ENCODE peak calls at places on chromosomes 5 and 9, in four cellular contexts. One of them, this sample, is unnamed.

GRCh38 chr5:24633705-24634325 is 11.0 kb downstream of the CDH10 start:
- DNase-seq in H1: no peak
- DNase-seq in K562: peak; percentile 26
- DNase-seq in HepG2: peak; percentile 34
- DNase-seq in this sample: no peak

GRCh38 chr5:141906517-141906916 is 17.2 kb upstream of the DELE1 start:
- DNase-seq in HepG2: no peak
- DNase-seq in H1: no peak
- DNase-seq in K562: no peak
- DNase-seq in this sample: no peak

GRCh38 chr5:41908374-41909079 is 4.4 kb downstream of the RIMOC1 start:
- DNase-seq in H1: no peak
- DNase-seq in K562: no peak
- DNase-seq in HepG2: no peak
- DNase-seq in this sample: no peak

GRCh38 chr5:102531506-102531905 is 32.7 kb upstream of the SLCO6A1 start:
- DNase-seq in H1: no peak
- DNase-seq in HepG2: peak; percentile 7
- DNase-seq in K562: no peak
- DNase-seq in this sample: no peak

GRCh38 chr5:63049935-63050334 is 471.3 kb downstream of the LRRC70 start:
- DNase-seq in HepG2: no peak
- DNase-seq in K562: no peak
- DNase-seq in H1: no peak
- DNase-seq in this sample: no peak

GRCh38 chr5:124661317-124662141 is 84.9 kb downstream of the ZNF608 start:
- DNase-seq in HepG2: peak; percentile 99
- DNase-seq in H1: no peak
- DNase-seq in K562: no peak
- DNase-seq in this sample: no peak

GRCh38 chr9:107751522-107752235 is 262.1 kb upstream of the KLF4 start:
- DNase-seq in K562: no peak
- DNase-seq in H1: no peak
- DNase-seq in HepG2: peak; percentile 72
- DNase-seq in this sample: peak; percentile 45

GRCh38 chr9:135504262-135505229 is 4.1 kb downstream of the MRPS2 start:
- DNase-seq in K562: peak; percentile 40
- DNase-seq in H1: peak; percentile 72
- DNase-seq in HepG2: peak; percentile 55
- DNase-seq in this sample: no peak

GRCh38 chr9:79977510-79978197 is 405.9 kb downstream of the TLE4 start:
- DNase-seq in HepG2: no peak
- DNase-seq in H1: no peak
- DNase-seq in K562: no peak
- DNase-seq in this sample: no peak

GRCh38 chr5:40383719-40384651 is 295.7 kb upstream of the PTGER4 start:
- DNase-seq in K562: no peak
- DNase-seq in H1: no peak
- DNase-seq in HepG2: no peak
- DNase-seq in this sample: no peak

GRCh38 chr9:20349568-20349967 is 272.7 kb downstream of the MLLT3 start:
- DNase-seq in H1: no peak
- DNase-seq in K562: no peak
- DNase-seq in HepG2: no peak
- DNase-seq in this sample: no peak

GRCh38 chr5:84622485-84622884 is 237.8 kb upstream of the EDIL3 start:
- DNase-seq in H1: no peak
- DNase-seq in HepG2: no peak
- DNase-seq in K562: no peak
- DNase-seq in this sample: no peak

GRCh38 chr9:69165581-69165980 is 8.5 kb upstream of the TJP2 start:
- DNase-seq in K562: no peak
- DNase-seq in H1: no peak
- DNase-seq in HepG2: no peak
- DNase-seq in this sample: no peak

GRCh38 chr9:120563044-120563443 is 16.9 kb downstream of the CDK5RAP2 start:
- DNase-seq in HepG2: no peak
- DNase-seq in K562: peak; percentile 15
- DNase-seq in H1: no peak
- DNase-seq in this sample: no peak

GRCh38 chr5:3050863-3051262 is 299.4 kb upstream of the IRX2 start:
- DNase-seq in K562: no peak
- DNase-seq in H1: no peak
- DNase-seq in HepG2: no peak
- DNase-seq in this sample: no peak

GRCh38 chr9:107740088-107740980 is 250.8 kb upstream of the KLF4 start:
- DNase-seq in H1: no peak
- DNase-seq in K562: no peak
- DNase-seq in HepG2: no peak
- DNase-seq in this sample: no peak

GRCh38 chr9:33024126-33024965 is 727 bp upstream of the DNAJA1 start:
- DNase-seq in K562: no peak
- DNase-seq in H1: no peak
- DNase-seq in HepG2: peak; percentile 16
- DNase-seq in this sample: no peak

GRCh38 chr9:37952731-37953130 is 48.8 kb upstream of the SLC25A51 start:
- DNase-seq in H1: no peak
- DNase-seq in HepG2: no peak
- DNase-seq in K562: no peak
- DNase-seq in this sample: no peak

GRCh38 chr5:62374090-62374489 is 29.6 kb downstream of the DIMT1 start:
- DNase-seq in H1: no peak
- DNase-seq in HepG2: no peak
- DNase-seq in K562: no peak
- DNase-seq in this sample: no peak

GRCh38 chr9:89078421-89078820 is 87.2 kb downstream of the S1PR3 start:
- DNase-seq in K562: no peak
- DNase-seq in H1: no peak
- DNase-seq in HepG2: no peak
- DNase-seq in this sample: no peak

GRCh38 chr9:111807197-111807596 is 12.5 kb upstream of the SHOC1 start:
- DNase-seq in HepG2: no peak
- DNase-seq in K562: no peak
- DNase-seq in H1: no peak
- DNase-seq in this sample: no peak

GRCh38 chr9:78821126-78821822 is 524.3 kb downstream of the PSAT1 start:
- DNase-seq in HepG2: peak; percentile 49
- DNase-seq in K562: peak; percentile 30
- DNase-seq in H1: no peak
- DNase-seq in this sample: no peak

GRCh38 chr5:179274321-179275315 is 70.6 kb downstream of the ADAMTS2 start:
- DNase-seq in K562: no peak
- DNase-seq in HepG2: no peak
- DNase-seq in H1: no peak
- DNase-seq in this sample: no peak

GRCh38 chr5:119313876-119314605 is 41.8 kb upstream of the TNFAIP8 start:
- DNase-seq in H1: no peak
- DNase-seq in HepG2: no peak
- DNase-seq in K562: no peak
- DNase-seq in this sample: no peak

GRCh38 chr9:137237759-137238726 is 3.0 kb upstream of the TUBB4B start:
- DNase-seq in H1: no peak
- DNase-seq in HepG2: no peak
- DNase-seq in K562: no peak
- DNase-seq in this sample: no peak

GRCh38 chr9:93541581-93542349 is 34.6 kb upstream of the PHF2 start:
- DNase-seq in K562: no peak
- DNase-seq in HepG2: no peak
- DNase-seq in H1: no peak
- DNase-seq in this sample: no peak

GRCh38 chr5:174177976-174178600 is 132.6 kb downstream of the NSG2 start:
- DNase-seq in HepG2: no peak
- DNase-seq in K562: no peak
- DNase-seq in H1: peak; percentile 23
- DNase-seq in this sample: no peak

GRCh38 chr9:3478549-3478953 is 47.2 kb downstream of the RFX3 start:
- DNase-seq in HepG2: peak; percentile 9
- DNase-seq in K562: no peak
- DNase-seq in H1: no peak
- DNase-seq in this sample: peak; percentile 74

GRCh38 chr5:66987126-66987525 is 209.5 kb downstream of the CD180 start:
- DNase-seq in K562: no peak
- DNase-seq in H1: no peak
- DNase-seq in HepG2: no peak
- DNase-seq in this sample: no peak

GRCh38 chr5:168428552-168428951 is 57.7 kb upstream of the RARS1 start:
- DNase-seq in HepG2: no peak
- DNase-seq in H1: no peak
- DNase-seq in K562: no peak
- DNase-seq in this sample: no peak

GRCh38 chr5:149399775-149400174 is 20.7 kb upstream of the IL17B start:
- DNase-seq in H1: no peak
- DNase-seq in K562: no peak
- DNase-seq in HepG2: no peak
- DNase-seq in this sample: no peak

GRCh38 chr5:107968465-107968864 is 297.7 kb upstream of the EFNA5 start:
- DNase-seq in HepG2: no peak
- DNase-seq in K562: no peak
- DNase-seq in H1: no peak
- DNase-seq in this sample: no peak

GRCh38 chr5:116437922-116438578 is 136.6 kb downstream of the SEMA6A start:
- DNase-seq in H1: no peak
- DNase-seq in K562: no peak
- DNase-seq in HepG2: no peak
- DNase-seq in this sample: no peak

GRCh38 chr5:31415009-31415923 is 116.6 kb downstream of the DROSHA start:
- DNase-seq in K562: no peak
- DNase-seq in H1: no peak
- DNase-seq in HepG2: no peak
- DNase-seq in this sample: no peak

GRCh38 chr9:32490601-32491000 is 35.4 kb downstream of the RIGI start:
- DNase-seq in H1: no peak
- DNase-seq in HepG2: no peak
- DNase-seq in K562: no peak
- DNase-seq in this sample: no peak

DNA sequence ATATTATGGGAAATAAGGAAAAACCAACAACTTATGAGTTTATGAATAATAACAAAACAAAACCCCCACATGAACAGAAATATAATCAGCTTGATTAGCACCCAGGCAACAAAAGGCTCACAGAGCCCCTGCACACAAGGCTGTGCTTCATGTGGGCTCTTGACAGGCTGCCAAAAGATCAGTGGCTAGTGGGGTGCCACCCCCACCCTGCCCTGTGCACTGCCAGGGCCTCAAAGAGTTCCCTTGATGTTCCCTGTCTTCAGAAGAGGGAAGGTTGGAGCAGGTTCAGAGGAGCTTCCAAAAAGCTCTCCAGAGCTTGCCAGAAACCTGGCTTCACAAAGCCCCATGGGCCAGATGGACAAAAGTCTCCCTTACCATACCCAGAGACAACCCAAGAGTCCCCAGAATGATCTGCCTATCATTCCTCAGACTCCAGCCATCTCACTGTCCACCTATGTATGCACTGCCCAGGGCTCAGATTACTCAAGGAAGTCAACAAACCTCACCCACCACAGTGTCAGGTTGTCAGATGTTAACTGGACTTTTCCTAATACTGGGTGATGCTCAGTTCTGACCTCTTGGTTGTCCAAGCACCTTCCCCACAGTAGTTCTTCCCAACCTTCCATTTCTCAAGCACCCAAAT is 87.5 kb downstream of the SIL1 start:
- DNase-seq in K562: no peak
- DNase-seq in H1: no peak
- DNase-seq in HepG2: no peak
- DNase-seq in this sample: no peak
- TF ChIP-seq BRCA1 in K562: no peak
- TF ChIP-seq BRCA1 in H1: no peak
- TF ChIP-seq BRCA1 in HepG2: no peak
- TF ChIP-seq BRCA1 in this sample: no peak

GRCh38 chr5:143509758-143510221 is 106.3 kb upstream of the NR3C1 start:
- DNase-seq in H1: no peak
- DNase-seq in K562: no peak
- DNase-seq in HepG2: no peak
- DNase-seq in this sample: peak; percentile 70
- TF ChIP-seq TAF1 in H1: no peak
- TF ChIP-seq TAF1 in K562: no peak
- TF ChIP-seq TAF1 in HepG2: no peak
- TF ChIP-seq TAF1 in this sample: no peak

GRCh38 chr5:85716344-85717202 is 901.2 kb upstream of the COX7C start:
- DNase-seq in HepG2: no peak
- DNase-seq in H1: no peak
- DNase-seq in K562: no peak
- DNase-seq in this sample: no peak

GRCh38 chr5:85717203-85717563 is 900.6 kb upstream of the COX7C start:
- DNase-seq in K562: no peak
- DNase-seq in HepG2: no peak
- DNase-seq in H1: no peak
- DNase-seq in this sample: no peak
- TF ChIP-seq BRCA1 in K562: no peak
- TF ChIP-seq BRCA1 in HepG2: no peak
- TF ChIP-seq BRCA1 in H1: no peak
- TF ChIP-seq BRCA1 in this sample: no peak

GRCh38 chr5:175531361-175531760 is 53.0 kb downstream of the SFXN1 start:
- DNase-seq in H1: no peak
- DNase-seq in HepG2: no peak
- DNase-seq in K562: no peak
- DNase-seq in this sample: no peak

GRCh38 chr5:175534070-175534932 is 55.9 kb downstream of the SFXN1 start:
- DNase-seq in K562: peak; percentile 74
- DNase-seq in H1: peak; percentile 91
- DNase-seq in HepG2: no peak
- DNase-seq in this sample: peak; percentile 13

GRCh38 chr5:175539936-175540335 is 61.6 kb downstream of the SFXN1 start:
- DNase-seq in K562: no peak
- DNase-seq in HepG2: no peak
- DNase-seq in H1: no peak
- DNase-seq in this sample: no peak

GRCh38 chr5:175538576-175538975 is 60.2 kb downstream of the SFXN1 start:
- DNase-seq in HepG2: no peak
- DNase-seq in K562: no peak
- DNase-seq in H1: no peak
- DNase-seq in this sample: no peak

GRCh38 chr5:175535781-175536180 is 57.4 kb downstream of the SFXN1 start:
- DNase-seq in K562: no peak
- DNase-seq in HepG2: no peak
- DNase-seq in H1: no peak
- DNase-seq in this sample: no peak
- TF ChIP-seq TAF1 in K562: no peak
- TF ChIP-seq TAF1 in HepG2: no peak
- TF ChIP-seq TAF1 in H1: no peak
- TF ChIP-seq TAF1 in this sample: no peak

DNA sequence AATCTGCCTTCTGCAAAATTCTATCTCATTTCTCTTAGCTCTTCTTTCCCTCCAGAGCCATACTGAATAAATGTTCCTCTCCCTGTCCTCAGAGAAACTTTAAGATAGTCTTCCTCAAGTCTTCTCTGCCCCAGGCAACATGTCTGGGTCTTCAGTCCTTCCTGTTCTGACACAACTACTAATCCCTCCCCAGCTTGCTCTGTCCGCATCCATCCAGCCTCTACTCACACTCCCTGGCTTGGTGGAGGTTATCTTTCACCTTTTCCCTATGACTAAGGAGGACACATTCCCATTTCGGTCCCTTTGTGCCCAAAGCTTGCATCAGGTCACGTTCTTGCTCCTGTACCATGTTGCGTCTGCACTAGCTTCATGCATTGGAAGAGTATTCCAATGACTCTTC is 143.3 kb downstream of the TTLL11 start:
- DNase-seq in H1: no peak
- DNase-seq in HepG2: no peak
- DNase-seq in K562: no peak
- DNase-seq in this sample: no peak
- TF ChIP-seq BRCA1 in H1: no peak
- TF ChIP-seq BRCA1 in HepG2: no peak
- TF ChIP-seq BRCA1 in K562: no peak
- TF ChIP-seq BRCA1 in this sample: no peak

GRCh38 chr9:34898846-34899245 is 59.2 kb upstream of the PHF24 start:
- DNase-seq in HepG2: no peak
- DNase-seq in K562: no peak
- DNase-seq in H1: no peak
- DNase-seq in this sample: no peak
- TF ChIP-seq TAF1 in HepG2: no peak
- TF ChIP-seq TAF1 in K562: no peak
- TF ChIP-seq TAF1 in H1: no peak
- TF ChIP-seq TAF1 in this sample: no peak